ENCODE peak calls at places on chromosomes 7 and 10, in five cellular contexts. Z is K562, S is A549, O is HepG2, X is GM12878. L is an unnamed sample.

GRCh38 chr10:129694633-129695356 is 227.8 kb downstream of the MGMT start:
- DNase-seq in Z (no peak), S (no peak), X (no peak), O (no peak), L (no peak)

GRCh38 chr7:98136423-98136822 is 29.8 kb downstream of the LMTK2 start:
- DNase-seq in Z (no peak), X (no peak), O (peak), S (no peak), L (no peak)

GRCh38 chr10:69387500-69387899 is 29.2 kb downstream of the TACR2 start:
- DNase-seq in S (no peak), O (no peak), Z (no peak), X (no peak), L (no peak)

GRCh38 chr7:137919987-137920386 is 73.2 kb upstream of the DGKI start:
- DNase-seq in X (no peak), S (no peak), Z (no peak), O (no peak), L (peak)

GRCh38 chr7:36606442-36607205 is 117.7 kb downstream of the AOAH start:
- DNase-seq in X (no peak), Z (no peak), O (no peak), S (no peak), L (no peak)

GRCh38 chr7:69765879-69766278 is 167.6 kb downstream of the AUTS2 start:
- DNase-seq in Z (no peak), O (no peak), X (no peak), S (no peak), L (no peak)

GRCh38 chr7:135367114-135367513 is 133.5 kb downstream of the STRA8 start:
- DNase-seq in X (no peak), O (peak), Z (no peak), S (no peak), L (no peak)

GRCh38 chr7:102279537-102280400 is 6.9 kb upstream of the SH2B2 start:
- DNase-seq in X (no peak), O (peak), S (peak), Z (peak), L (peak)

GRCh38 chr7:149283321-149283720 is 21.3 kb downstream of the ZNF783 start:
- DNase-seq in X (no peak), Z (no peak), O (no peak), S (no peak), L (no peak)

GRCh38 chr7:54345746-54346145 is 196.4 kb upstream of the VSTM2A start:
- DNase-seq in S (no peak), X (no peak), Z (no peak), O (no peak), L (no peak)

GRCh38 chr7:71511361-71511807 is 379.4 kb downstream of the GALNT17 start:
- DNase-seq in O (no peak), Z (no peak), S (no peak), X (no peak), L (peak)

GRCh38 chr10:2051108-2051507 is 313.8 kb upstream of the ADARB2 start:
- DNase-seq in X (no peak), S (no peak), O (no peak), Z (no peak), L (no peak)

GRCh38 chr7:38775503-38775902 is 133.5 kb downstream of the VPS41 start:
- DNase-seq in S (no peak), O (no peak), X (no peak), Z (no peak), L (peak)

DNA sequence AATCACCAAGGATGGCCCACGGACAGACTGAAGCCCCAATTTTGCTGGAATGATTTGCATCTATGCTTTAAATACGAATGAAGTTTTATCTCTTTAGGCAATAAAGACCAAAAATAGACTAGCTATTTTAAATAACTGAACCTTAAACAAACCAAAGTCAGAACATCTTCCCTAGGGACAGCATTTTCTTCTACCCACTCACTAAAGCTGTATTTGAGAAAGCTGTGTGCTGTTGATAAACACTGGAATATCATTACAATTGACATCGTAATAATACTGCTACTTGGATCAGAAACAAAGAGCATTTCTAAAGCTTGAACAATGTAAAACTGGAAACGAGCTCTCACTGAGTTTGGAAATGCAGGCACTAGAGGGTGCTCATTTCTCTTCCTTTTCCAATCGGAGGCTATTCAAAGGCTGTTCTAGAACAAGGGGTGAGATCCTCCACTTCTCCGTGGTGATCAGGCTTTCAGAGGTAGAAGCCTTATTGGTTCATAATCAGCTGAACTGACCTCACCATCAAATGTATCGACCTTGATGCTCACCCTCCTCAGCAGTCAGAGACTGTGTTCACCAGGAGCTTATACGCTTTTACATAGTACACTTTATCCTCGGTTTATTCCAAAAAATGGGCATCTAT is 225.3 kb upstream of the PRSS1 start:
- DNase-seq in S (no peak), X (no peak), O (no peak), Z (no peak), L (no peak)
- TF ChIP-seq JUNB in S (no peak), X (no peak), O (no peak), Z (no peak), L (no peak)

GRCh38 chr10:48509061-48509772 is 95.7 kb downstream of the ARHGAP22 start:
- DNase-seq in S (no peak), Z (no peak), O (no peak), X (no peak), L (no peak)

GRCh38 chr10:48506147-48506917 is 98.5 kb downstream of the ARHGAP22 start:
- DNase-seq in Z (peak), S (peak), X (no peak), O (peak), L (no peak)

GRCh38 chr10:48505394-48506112 is 99.3 kb downstream of the ARHGAP22 start:
- DNase-seq in S (no peak), Z (peak), O (no peak), X (no peak), L (peak)

GRCh38 chr10:48507933-48508830 is 96.7 kb downstream of the ARHGAP22 start:
- DNase-seq in S (no peak), Z (no peak), X (no peak), O (no peak), L (no peak)

DNA sequence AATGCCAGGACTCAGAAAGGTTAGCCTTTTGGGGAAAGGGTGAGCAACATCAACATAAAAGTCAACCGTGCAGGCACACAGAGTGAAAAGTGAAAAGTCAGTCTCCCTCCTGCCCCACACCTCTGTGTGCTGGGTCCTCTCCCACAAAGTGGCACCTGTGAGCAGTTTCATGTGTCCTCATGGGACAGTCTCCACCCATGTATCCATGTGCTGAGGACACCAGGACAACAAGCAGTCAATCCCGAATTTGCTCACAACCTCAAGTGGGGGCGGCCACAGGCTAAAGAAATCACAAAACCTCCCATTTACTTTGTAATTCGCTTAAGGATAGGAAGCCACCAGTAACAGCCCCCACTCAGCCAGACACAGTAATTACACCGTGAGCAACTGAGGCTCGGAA is 97.4 kb downstream of the ARHGAP22 start:
- DNase-seq in S (no peak), O (no peak), X (no peak), Z (no peak), L (no peak)
- H3K4me3 ChIP-seq in S (no peak), O (no peak), X (no peak), Z (no peak), L (no peak)

GRCh38 chr10:14588084-14588937 is 186.4 kb downstream of the FAM107B start:
- DNase-seq in O (peak), S (peak), Z (no peak), X (no peak), L (no peak)
- TF ChIP-seq JUNB in O (no peak), S (peak), Z (no peak), X (peak), L (no peak)

GRCh38 chr10:32445740-32446615 is at the start of gene CCDC7:
- DNase-seq in X (peak), S (peak), O (peak), Z (peak), L (peak)

GRCh38 chr10:32446701-32447406 is 914 bp downstream of the CCDC7 start:
- DNase-seq in Z (peak), O (no peak), S (peak), X (peak), L (peak)

DNA sequence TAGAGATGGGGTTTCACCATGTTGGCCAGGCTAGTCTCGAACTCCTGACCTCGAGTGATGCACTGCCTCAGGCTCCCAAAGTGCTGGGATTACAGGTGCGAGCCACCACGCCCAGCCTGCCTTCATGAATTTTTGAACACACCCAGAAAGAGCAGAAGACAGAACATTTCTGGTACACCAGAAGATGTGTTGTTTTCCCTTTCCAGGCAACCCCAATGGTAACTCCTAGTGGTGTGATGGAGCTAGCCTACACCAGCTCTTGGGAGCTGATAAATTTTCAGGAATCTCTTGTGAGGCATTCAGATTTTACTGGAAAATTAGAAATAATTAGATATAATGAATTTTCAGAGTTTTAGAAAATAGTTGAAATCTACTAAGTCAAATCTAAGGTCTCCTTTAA is 904 bp upstream of the CCDC7 start:
- DNase-seq in S (peak), O (no peak), Z (no peak), X (no peak), L (no peak)
- H3K4me3 ChIP-seq in S (peak), O (no peak), Z (peak), X (peak), L (no peak)

GRCh38 chr7:84195295-84196006 is 862 bp upstream of the SEMA3A start:
- DNase-seq in S (no peak), Z (no peak), O (no peak), X (no peak), L (no peak)
- TF ChIP-seq JUNB in S (no peak), Z (no peak), O (no peak), X (no peak), L (no peak)

DNA sequence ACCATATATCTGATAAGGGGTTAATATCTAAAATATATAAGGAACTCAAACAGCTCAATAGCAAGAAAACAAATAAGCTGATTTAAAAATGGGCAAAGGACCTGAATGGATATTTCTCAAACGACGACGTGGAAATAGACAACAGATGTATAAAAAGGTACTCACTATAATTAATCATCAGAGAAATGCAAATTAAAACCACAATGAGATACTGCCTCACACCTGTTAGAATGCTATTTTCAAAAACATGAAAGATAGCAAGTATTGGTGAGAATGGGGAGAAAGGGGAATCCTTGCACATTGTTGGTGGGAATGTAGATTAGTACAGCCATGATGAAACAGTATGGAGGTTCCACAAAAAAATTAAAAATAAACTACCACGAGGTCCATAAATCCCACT is 163.2 kb downstream of the DKK1 start:
- DNase-seq in Z (no peak), O (no peak), X (no peak), S (no peak), L (no peak)
- H3K4me3 ChIP-seq in Z (no peak), O (no peak), X (no peak), S (no peak), L (no peak)

DNA sequence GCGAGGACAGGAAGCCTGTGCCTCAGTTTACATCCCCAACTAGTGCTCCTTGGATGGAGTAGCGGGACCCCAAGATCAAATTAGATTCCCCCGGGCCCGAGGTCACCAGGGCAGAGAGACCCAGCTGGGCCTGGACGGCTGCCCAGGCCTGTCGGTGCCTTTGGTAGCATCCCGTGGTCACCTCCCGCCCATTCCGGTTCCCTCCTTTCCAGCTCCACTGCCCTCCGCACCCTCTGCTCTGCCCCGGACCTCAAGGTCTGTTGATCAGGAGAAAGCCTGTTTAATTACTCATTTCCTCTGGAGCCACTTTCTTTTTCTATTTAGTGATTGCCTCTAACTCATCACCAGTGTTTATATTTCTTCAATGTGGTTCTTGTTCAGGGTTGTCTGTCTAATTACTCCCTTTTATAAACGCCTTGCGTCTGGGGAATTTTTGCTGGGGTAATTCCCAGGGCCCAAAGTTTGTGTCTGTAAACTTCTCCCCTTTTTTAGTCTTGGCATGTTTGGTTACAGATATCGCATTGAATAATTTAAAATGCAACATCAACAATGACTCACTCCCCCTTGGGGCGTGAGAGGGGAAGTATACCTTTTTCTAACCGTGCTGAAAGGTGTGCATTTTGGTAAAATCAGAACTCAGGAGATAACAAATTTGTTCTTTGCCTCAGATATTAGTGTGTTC is 1.9 kb downstream of the FOXK1 start:
- DNase-seq in O (peak), X (peak), S (no peak), Z (no peak), L (no peak)
- TF ChIP-seq JUNB in O (no peak), X (no peak), S (no peak), Z (no peak), L (no peak)

GRCh38 chr7:22373911-22374310 is 17.0 kb upstream of the RAPGEF5 start:
- DNase-seq in X (no peak), O (no peak), S (no peak), Z (no peak), L (no peak)
- H3K4me3 ChIP-seq in X (no peak), O (no peak), S (no peak), Z (no peak), L (no peak)

L was measured in GM23338.